ENCODE peak calls at places on chromosomes 12 and 14, in six cellular contexts. I, Q, K, B, Y and T are unnamed samples.

GRCh38 chr12:77941396-77941795 is 110.7 kb downstream of the NAV3 start:
- DNase-seq in B (peak; percentile 31), K (no peak), Q (no peak), I (no peak), Y (no peak), T (no peak)

GRCh38 chr12:130990034-130990433 is 36.3 kb downstream of the ADGRD1 start:
- DNase-seq in Y (no peak), I (no peak), Q (no peak), B (no peak), K (no peak), T (no peak)

GRCh38 chr12:94169495-94169894 is 21.1 kb downstream of the PLXNC1 start:
- DNase-seq in I (no peak), Q (no peak), Y (no peak), B (no peak), K (no peak), T (no peak)

GRCh38 chr14:95559203-95559602 is 24.4 kb downstream of the GLRX5 start:
- DNase-seq in Y (no peak), K (no peak), I (no peak), Q (no peak), B (no peak), T (no peak)

GRCh38 chr14:92792885-92793284 is 1.2 kb upstream of the GOLGA5 start:
- DNase-seq in B (no peak), K (no peak), I (no peak), Q (no peak), Y (peak; percentile 46), T (peak; percentile 59)

GRCh38 chr12:2053675-2054070 is 886 bp downstream of the CACNA1C start:
- DNase-seq in Y (no peak), Q (no peak), I (no peak), K (no peak), B (peak; percentile 43), T (no peak)

GRCh38 chr12:2806700-2807099 is 5.8 kb upstream of the ITFG2 start:
- DNase-seq in I (no peak), Q (no peak), Y (no peak), K (no peak), B (no peak), T (no peak)

GRCh38 chr12:45247589-45247988 is 31.7 kb downstream of the ANO6 start:
- DNase-seq in K (no peak), Q (no peak), B (no peak), Y (no peak), I (no peak), T (no peak)

DNA sequence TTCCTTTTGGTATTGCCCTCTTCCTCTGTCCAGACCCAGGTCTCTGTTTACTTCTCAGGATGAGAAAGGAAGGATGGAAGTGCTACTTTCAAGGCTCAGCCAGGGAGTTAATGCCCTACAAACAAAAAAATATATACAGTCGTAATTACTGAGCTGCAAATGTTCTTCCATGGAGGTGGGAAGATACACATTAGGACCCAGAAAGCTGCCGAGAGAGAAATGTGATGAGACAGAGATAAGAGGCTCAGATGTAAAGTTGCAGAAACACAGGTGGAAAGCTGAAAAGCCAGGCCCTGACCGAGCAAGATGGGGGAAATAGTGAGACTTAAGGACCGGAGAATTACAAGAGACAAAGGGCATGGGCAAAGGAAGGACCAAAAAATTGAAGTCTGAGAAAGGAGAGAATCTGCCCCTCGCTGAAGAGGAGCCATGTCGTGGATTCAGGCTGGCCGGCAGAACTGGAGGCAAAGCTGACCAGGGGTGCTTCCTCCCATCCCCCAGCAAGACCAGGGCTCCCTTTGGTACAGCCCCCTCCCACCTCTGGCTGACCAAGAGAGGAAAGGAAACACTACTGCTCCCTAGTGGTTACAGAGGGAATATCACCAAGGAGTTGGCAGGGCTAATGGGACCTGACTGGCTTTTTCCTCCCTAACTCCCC is 12.2 kb downstream of the ZFHX2 start:
- DNase-seq in I (peak; percentile 28), B (peak; percentile 50), Q (peak; percentile 78), K (peak; percentile 79), Y (no peak), T (peak; percentile 92)
- H2AK5ac ChIP-seq in I (no peak overlapping the region), B (no peak overlapping the region), Q (no peak overlapping the region), K (peak overlapping the region; percentile 66), Y (no peak overlapping the region), T (peak overlapping the region; percentile 1)

GRCh38 chr12:19431407-19432308 is 7.6 kb upstream of the AEBP2 start:
- DNase-seq in Y (peak; percentile 93), I (peak; percentile 88), B (peak; percentile 86), K (no peak), Q (no peak), T (peak; percentile 93)

GRCh38 chr12:19435831-19436497 is 3.3 kb upstream of the AEBP2 start:
- DNase-seq in Q (no peak), I (no peak), K (peak; percentile 33), Y (peak; percentile 62), B (no peak), T (peak; percentile 42)

GRCh38 chr12:19434538-19434937 is 4.8 kb upstream of the AEBP2 start:
- DNase-seq in K (no peak), B (no peak), I (no peak), Y (no peak), Q (no peak), T (no peak)

GRCh38 chr12:19430988-19431387 is 8.3 kb upstream of the AEBP2 start:
- DNase-seq in K (no peak), Y (no peak), B (no peak), I (no peak), Q (no peak), T (no peak)

GRCh38 chr12:19432309-19433170 is 6.8 kb upstream of the AEBP2 start:
- DNase-seq in I (no peak), B (no peak), K (no peak), Q (no peak), Y (no peak), T (no peak)
- H2BK120ac ChIP-seq in I (peak overlapping the region; percentile 100), B (peak overlapping the region; percentile 96), K (peak overlapping the region; percentile 99), Q (peak overlapping the region; percentile 83), Y (peak overlapping the region; percentile 96), T (peak overlapping the region; percentile 95)

GRCh38 chr12:125079943-125080645 is 14.9 kb downstream of the AACS start:
- DNase-seq in I (no peak), B (no peak), Q (no peak), Y (peak; percentile 89), K (no peak), T (no peak)

GRCh38 chr12:125076103-125076502 is 10.9 kb downstream of the AACS start:
- DNase-seq in B (no peak), Q (no peak), Y (no peak), I (no peak), K (no peak), T (no peak)

GRCh38 chr12:125083092-125083491 is 17.9 kb downstream of the AACS start:
- DNase-seq in I (no peak), Y (no peak), Q (no peak), B (no peak), K (no peak), T (no peak)

GRCh38 chr12:125079084-125079483 is 13.8 kb downstream of the AACS start:
- DNase-seq in Y (no peak), Q (no peak), K (no peak), B (no peak), I (no peak), T (no peak)

DNA sequence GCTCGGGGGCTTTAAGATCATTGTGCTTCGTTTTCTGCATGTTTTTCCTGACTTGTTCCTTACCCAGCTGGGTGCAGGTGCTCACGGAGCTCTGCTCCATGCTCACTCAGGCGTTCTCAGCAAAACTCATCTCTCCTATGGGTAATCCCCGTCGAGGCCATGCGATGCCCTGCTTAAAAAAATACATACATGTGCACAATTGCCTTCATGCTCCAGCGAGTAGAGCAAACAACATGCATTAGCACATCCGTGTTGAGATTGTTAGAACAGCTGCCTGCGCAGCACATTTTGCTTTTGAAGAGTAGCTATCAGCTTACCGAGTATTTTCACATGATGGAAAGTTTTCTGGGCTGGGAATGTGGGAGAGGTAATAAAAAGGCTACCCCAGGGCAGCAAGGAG is 16.2 kb downstream of the AACS start:
- DNase-seq in Q (no peak), K (no peak), I (no peak), Y (no peak), B (no peak), T (no peak)
- H3K36me3 ChIP-seq in Q (peaks cover 70% of the 10 kb centered on the region), K (peaks cover 8% of the 10 kb centered on the region), I (peaks cover 33% of the 10 kb centered on the region), Y (peaks cover 16% of the 10 kb centered on the region), B (peaks cover 28% of the 10 kb centered on the region), T (peaks cover 17% of the 10 kb centered on the region)

GRCh38 chr12:7801460-7801859 is 12.3 kb downstream of the NANOG start:
- DNase-seq in Q (no peak), Y (no peak), B (no peak), I (no peak), K (no peak), T (no peak)
- H2AK5ac ChIP-seq in Q (no peak overlapping the region), Y (no peak overlapping the region), B (no peak overlapping the region), I (no peak overlapping the region), K (peak overlapping the region; percentile 85), T (no peak overlapping the region)

GRCh38 chr14:100840751-100841444 is 15.0 kb downstream of the MEG3 start:
- DNase-seq in I (no peak), Q (no peak), B (no peak), K (no peak), Y (no peak), T (no peak)

GRCh38 chr14:100839573-100840175 is 13.8 kb downstream of the MEG3 start:
- DNase-seq in K (no peak), B (no peak), Q (peak; percentile 59), Y (no peak), I (no peak), T (no peak)

GRCh38 chr14:100842799-100843198 is 16.9 kb downstream of the MEG3 start:
- DNase-seq in B (peak; percentile 98), I (peak; percentile 95), K (no peak), Y (no peak), Q (no peak), T (no peak)

GRCh38 chr14:100840286-100840685 is 14.4 kb downstream of the MEG3 start:
- DNase-seq in Q (peak; percentile 90), Y (no peak), I (no peak), B (no peak), K (peak; percentile 63), T (no peak)

GRCh38 chr14:100841445-100842403 is 15.8 kb downstream of the MEG3 start:
- DNase-seq in B (no peak), K (no peak), Q (no peak), I (no peak), Y (no peak), T (no peak)
- H2BK120ac ChIP-seq in B (peak overlapping the region; percentile 22), K (peak overlapping the region; percentile 72), Q (peak overlapping the region; percentile 99), I (no peak overlapping the region), Y (no peak overlapping the region), T (no peak overlapping the region)

GRCh38 chr14:58307597-58308316 is 9.4 kb downstream of the ARID4A start:
- DNase-seq in B (no peak), Y (no peak), I (no peak), Q (no peak), K (no peak), T (no peak)

GRCh38 chr14:58299665-58300202 is 1.4 kb downstream of the ARID4A start:
- DNase-seq in Y (no peak), K (no peak), I (no peak), Q (no peak), B (peak; percentile 26), T (peak; percentile 44)

GRCh38 chr14:58301416-58301815 is 3.1 kb downstream of the ARID4A start:
- DNase-seq in K (no peak), I (no peak), B (no peak), Q (no peak), Y (no peak), T (no peak)

DNA sequence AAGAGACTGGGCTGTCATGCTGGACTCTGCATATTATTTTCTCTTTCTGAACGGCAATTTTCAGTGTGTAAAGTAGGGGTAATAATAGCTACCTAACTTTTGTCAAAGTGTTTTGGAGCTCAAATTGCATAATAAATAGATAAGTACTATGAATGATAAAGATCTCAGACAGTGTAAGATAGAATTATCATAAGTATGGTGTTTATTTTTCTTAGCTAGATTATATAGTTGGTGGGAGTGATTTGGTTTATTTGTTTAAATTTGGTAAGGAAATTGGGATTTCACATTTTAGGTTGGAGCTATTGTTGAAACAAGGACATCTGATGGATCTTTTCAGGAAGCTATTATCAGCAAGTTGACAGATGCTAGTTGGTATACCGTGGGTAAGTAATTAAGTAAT is 7.4 kb downstream of the ARID4A start:
- DNase-seq in B (no peak), Y (no peak), Q (no peak), K (no peak), I (no peak), T (no peak)
- H3K36me3 ChIP-seq in B (peaks cover 9% of the 10 kb centered on the region), Y (peaks cover 6% of the 10 kb centered on the region), Q (peaks cover 81% of the 10 kb centered on the region), K (peaks cover 4% of the 10 kb centered on the region), I (peaks cover 10% of the 10 kb centered on the region), T (no peaks in the 10 kb centered on the region)